ENCODE peak calls at places on chromosomes 13 and 19, in ten cellular contexts. D, C, Y, B, A, E, Q, T, Z and U are unnamed samples.

GRCh38 chr13:41547253-41548000 is 90.1 kb downstream of the RGCC start:
- DNase-seq in D (peak), C (peak), Y (no peak), B (no peak), A (no peak), E (peak), Q (no peak), T (no peak), Z (no peak), U (peak)

GRCh38 chr19:11195681-11196080 is 1.7 kb downstream of the KANK2 start:
- DNase-seq in D (no peak), C (no peak), Y (no peak), B (no peak), A (no peak), E (no peak), Q (no peak), T (no peak), Z (no peak), U (no peak)

GRCh38 chr19:35114656-35115537 is 726 bp upstream of the FXYD3 start:
- DNase-seq in D (peak), C (peak), Y (peak), B (no peak), A (peak), E (peak), Q (peak), T (peak), Z (no peak), U (no peak)

GRCh38 chr13:29493796-29494195 is 101.7 kb downstream of the SLC7A1 start:
- DNase-seq in D (no peak), C (no peak), Y (no peak), B (no peak), A (no peak), E (no peak), Q (no peak), T (no peak), Z (no peak), U (no peak)

GRCh38 chr13:75687145-75687763 is 51.1 kb downstream of the LMO7 start:
- DNase-seq in D (no peak), C (no peak), Y (no peak), B (peak), A (no peak), E (no peak), Q (no peak), T (no peak), Z (no peak), U (no peak)

GRCh38 chr19:31350693-31351211 is 1.5 kb upstream of the TSHZ3 start:
- DNase-seq in D (peak), C (no peak), Y (peak), B (no peak), A (peak), E (peak), Q (no peak), T (peak), Z (no peak), U (no peak)

GRCh38 chr13:50131998-50132936 is 117.0 kb downstream of the KCNRG start:
- DNase-seq in D (no peak), C (no peak), Y (no peak), B (no peak), A (no peak), E (no peak), Q (no peak), T (no peak), Z (no peak), U (peak)

GRCh38 chr19:1871630-1872029 is 8.3 kb upstream of the KLF16 start:
- DNase-seq in D (no peak), C (no peak), Y (no peak), B (no peak), A (no peak), E (no peak), Q (no peak), T (no peak), Z (no peak), U (no peak)

GRCh38 chr19:13993554-13994308 is 12.4 kb downstream of the RFX1 start:
- DNase-seq in D (no peak), C (no peak), Y (no peak), B (no peak), A (no peak), E (no peak), Q (no peak), T (no peak), Z (no peak), U (no peak)

GRCh38 chr13:20676213-20676612 is 27.3 kb upstream of the IL17D start:
- DNase-seq in D (no peak), C (no peak), Y (no peak), B (no peak), A (no peak), E (no peak), Q (no peak), T (no peak), Z (no peak), U (no peak)

GRCh38 chr13:101661839-101662238 is 209.4 kb downstream of the ITGBL1 start:
- DNase-seq in D (no peak), C (no peak), Y (no peak), B (no peak), A (no peak), E (no peak), Q (no peak), T (no peak), Z (no peak), U (no peak)

GRCh38 chr13:101514695-101515275 is 62.3 kb downstream of the ITGBL1 start:
- DNase-seq in D (peak), C (no peak), Y (peak), B (peak), A (no peak), E (no peak), Q (no peak), T (no peak), Z (no peak), U (no peak)

GRCh38 chr19:23481043-23481442 is 85.8 kb upstream of the ZNF91 start:
- DNase-seq in D (no peak), C (no peak), Y (no peak), B (peak), A (no peak), E (no peak), Q (no peak), T (no peak), Z (no peak), U (no peak)

GRCh38 chr19:40600086-40600917 is 867 bp upstream of the LTBP4 start:
- DNase-seq in D (no peak), C (no peak), Y (no peak), B (no peak), A (no peak), E (peak), Q (no peak), T (no peak), Z (no peak), U (no peak)